ENCODE peak calls at places on chromosomes 2 and 18, in eight cellular contexts. B is stimulated activated CD4-positive, alpha-beta T cell treated with anti-CD3 and anti-CD28 coated beads, Interleukin-4, amount 100 ng/mL, for 4 hours; P is activated T-cell treated with anti-CD3 and anti-CD28 coated beads, Interleukin-2, amount 50 U/mL, for 48 hours; X is left ventricle myocardium inferior; Z is heart left ventricle; Y is H7; M is HEK293T; O is activated CD4-positive, alpha-beta T cell treated with anti-CD3 and anti-CD28 coated beads, Interleukin-2, amount 50 U/mL, for 1 hour. V is an unnamed sample.

GRCh38 chr2:3635171-3636008 is 22.6 kb upstream of the ALLC start:
- DNase-seq in Z (no peak), P (no peak), M (no peak), X (no peak), B (no peak), O (no peak), Y (peak; percentile 47), V (no peak)

GRCh38 chr2:226652388-226652787 is 147.2 kb downstream of the IRS1 start:
- DNase-seq in Z (no peak), M (no peak), X (no peak), Y (no peak), B (no peak), P (no peak), O (no peak), V (no peak)

GRCh38 chr2:134143568-134143967 is 110.3 kb upstream of the MGAT5 start:
- DNase-seq in O (no peak), Z (no peak), P (no peak), M (no peak), X (no peak), B (no peak), Y (no peak), V (no peak)

GRCh38 chr18:45837283-45838070 is 12.0 kb downstream of the SIGLEC15 start:
- DNase-seq in P (peak; percentile 72), O (peak; percentile 21), X (peak; percentile 50), M (no peak), B (peak; percentile 34), Z (peak; percentile 62), Y (peak; percentile 84), V (peak; percentile 67)

GRCh38 chr2:172431993-172432392 is 4.6 kb downstream of the ITGA6 start:
- DNase-seq in X (no peak), Z (no peak), O (no peak), Y (no peak), M (no peak), P (no peak), B (no peak), V (no peak)

GRCh38 chr2:153739394-153739793 is 132.3 kb upstream of the GALNT13 start:
- DNase-seq in P (no peak), X (no peak), M (no peak), O (no peak), Z (no peak), Y (no peak), B (no peak), V (no peak)

GRCh38 chr2:62287895-62288589 is 92.1 kb downstream of the B3GNT2 start:
- DNase-seq in B (peak; percentile 13), Y (no peak), M (no peak), Z (peak; percentile 75), O (peak; percentile 39), X (peak; percentile 80), P (peak; percentile 73), V (no peak)

GRCh38 chr2:108833219-108833618 is 46.6 kb downstream of the CCDC138 start:
- DNase-seq in O (no peak), Y (no peak), Z (no peak), X (no peak), B (no peak), M (no peak), P (no peak), V (no peak)

GRCh38 chr2:234960091-234961088 is 8.6 kb downstream of the SH3BP4 start:
- DNase-seq in M (no peak), Y (no peak), P (no peak), O (no peak), X (no peak), B (no peak), Z (no peak), V (no peak)

GRCh38 chr2:158321264-158321663 is 135.3 kb downstream of the CCDC148 start:
- DNase-seq in B (no peak), X (no peak), M (no peak), O (no peak), Z (no peak), P (no peak), Y (no peak), V (no peak)

GRCh38 chr2:228417966-228418365 is 236.5 kb upstream of the SPHKAP start:
- DNase-seq in P (no peak), M (no peak), X (no peak), Z (no peak), Y (no peak), O (no peak), B (no peak), V (no peak)

GRCh38 chr18:76494181-76494540 is 881 bp downstream of the ZNF516 start:
- DNase-seq in X (no peak), M (no peak), B (peak; percentile 14), Z (no peak), P (peak; percentile 34), Y (peak; percentile 74), O (no peak), V (peak; percentile 34)

GRCh38 chr2:138652378-138652777 is 127.8 kb downstream of the NXPH2 start:
- DNase-seq in Z (no peak), O (no peak), X (no peak), M (no peak), Y (no peak), B (no peak), P (no peak), V (no peak)

GRCh38 chr18:10526211-10526949 is 553 bp downstream of the NAPG start:
- DNase-seq in Y (peak; percentile 88), P (peak; percentile 74), Z (peak; percentile 77), X (peak; percentile 65), B (peak; percentile 42), O (peak; percentile 51), M (peak; percentile 36), V (peak; percentile 80)

GRCh38 chr2:105104208-105104731 is 66.4 kb downstream of the MRPS9 start:
- DNase-seq in M (no peak), B (no peak), P (no peak), Y (no peak), Z (no peak), O (no peak), X (no peak), V (no peak)

GRCh38 chr2:236748385-236748784 is 178.8 kb downstream of the ACKR3 start:
- DNase-seq in X (peak; percentile 38), O (no peak), M (no peak), P (no peak), Y (no peak), B (no peak), Z (peak; percentile 43), V (no peak)

GRCh38 chr2:190533175-190533967 is 1.2 kb downstream of the NEMP2 start:
- DNase-seq in P (no peak), M (no peak), O (no peak), Y (no peak), Z (no peak), X (no peak), B (no peak), V (no peak)

GRCh38 chr2:161418275-161418714 is 2.2 kb downstream of the TBR1 start:
- DNase-seq in Y (no peak), Z (no peak), M (no peak), P (no peak), O (no peak), X (no peak), B (no peak), V (no peak)

GRCh38 chr2:133736674-133737073 is 168.4 kb upstream of the NCKAP5 start:
- DNase-seq in Y (no peak), B (no peak), M (no peak), O (no peak), Z (no peak), X (no peak), P (no peak), V (no peak)